ENCODE peak calls at places on chromosomes 13 and 19, in seven cellular contexts. P is psoas muscle, H is dorsolateral prefrontal cortex, C is cardiac muscle cell, L is SJSA1, W is PC-3, Y is RWPE1. S is an unnamed sample.

GRCh38 chr19:6260912-6261636 is 18.7 kb downstream of the MLLT1 start:
- DNase-seq in P (peak), H (no peak), C (no peak), L (no peak), W (peak), Y (peak), S (no peak)

GRCh38 chr19:39237200-39238184 is 7.3 kb downstream of the IFNL3 start:
- DNase-seq in P (no peak), H (no peak), C (no peak), L (no peak), W (peak), Y (peak), S (no peak)

GRCh38 chr19:39843919-39844793 is 2.0 kb downstream of the FBL start:
- DNase-seq in P (no peak), H (no peak), C (peak), L (no peak), W (peak), Y (no peak), S (no peak)

GRCh38 chr13:21218351-21219043 is 42.0 kb downstream of the MRPL57 start:
- DNase-seq in P (no peak), H (no peak), C (no peak), L (no peak), W (peak), Y (no peak), S (no peak)

GRCh38 chr13:98214707-98215106 is 37.6 kb upstream of the RNF113B start:
- DNase-seq in P (no peak), H (no peak), C (no peak), L (no peak), W (peak), Y (peak), S (peak)

GRCh38 chr13:106683179-106683578 is 115.2 kb upstream of the ARGLU1 start:
- DNase-seq in P (no peak), H (no peak), C (no peak), L (no peak), W (no peak), Y (no peak), S (no peak)

GRCh38 chr19:4814625-4815425 is 16.7 kb downstream of the TICAM1 start:
- DNase-seq in P (no peak), H (no peak), C (no peak), L (no peak), W (no peak), Y (no peak), S (no peak)

GRCh38 chr13:79936368-79937136 is 404.4 kb downstream of the SPRY2 start:
- DNase-seq in P (no peak), H (peak), C (peak), L (peak), W (peak), Y (peak), S (peak)

GRCh38 chr13:48775285-48775684 is 121.6 kb downstream of the CYSLTR2 start:
- DNase-seq in P (no peak), H (no peak), C (no peak), L (no peak), W (no peak), Y (no peak), S (no peak)

GRCh38 chr19:11227201-11227886 is 12.1 kb upstream of the ANGPTL8 start:
- DNase-seq in P (no peak), H (no peak), C (no peak), L (no peak), W (peak), Y (peak), S (no peak)

GRCh38 chr13:111521691-111522229 is 201.3 kb downstream of the TEX29 start:
- DNase-seq in P (no peak), H (no peak), C (no peak), L (peak), W (no peak), Y (no peak), S (no peak)

GRCh38 chr19:43425567-43426392 is 11.1 kb downstream of the TEX101 start:
- DNase-seq in P (no peak), H (no peak), C (peak), L (no peak), W (peak), Y (no peak), S (no peak)

GRCh38 chr13:73623281-73623680 is 510.9 kb downstream of the KLF12 start:
- DNase-seq in P (no peak), H (no peak), C (no peak), L (no peak), W (no peak), Y (no peak), S (no peak)

GRCh38 chr19:50557009-50557613 is 11.1 kb downstream of the LRRC4B start:
- DNase-seq in P (peak), H (no peak), C (no peak), L (no peak), W (no peak), Y (no peak), S (no peak)

GRCh38 chr13:80339841-80340642 is 884 bp downstream of the SPRY2 start:
- DNase-seq in P (peak), H (peak), C (peak), L (peak), W (peak), Y (peak), S (no peak)

GRCh38 chr13:52787212-52787611 is 47.6 kb upstream of the CNMD start:
- DNase-seq in P (no peak), H (no peak), C (no peak), L (no peak), W (no peak), Y (no peak), S (no peak)

GRCh38 chr13:67549331-67549730 is 319.2 kb upstream of the PCDH9 start:
- DNase-seq in P (no peak), H (no peak), C (no peak), L (no peak), W (peak), Y (no peak), S (no peak)

GRCh38 chr13:109389456-109389855 is 396.9 kb downstream of the IRS2 start:
- DNase-seq in P (no peak), H (no peak), C (no peak), L (peak), W (no peak), Y (no peak), S (no peak)

GRCh38 chr13:71067164-71067815 is 799.7 kb downstream of the DACH1 start:
- DNase-seq in P (no peak), H (no peak), C (no peak), L (no peak), W (no peak), Y (no peak), S (no peak)

GRCh38 chr13:77492982-77493381 is 42.5 kb upstream of the SCEL start:
- DNase-seq in P (no peak), H (no peak), C (peak), L (no peak), W (peak), Y (peak), S (peak)

GRCh38 chr13:98796798-98797197 is 44.3 kb upstream of the SLC15A1 start:
- DNase-seq in P (no peak), H (no peak), C (no peak), L (no peak), W (no peak), Y (no peak), S (no peak)

GRCh38 chr19:12194827-12195500 is 32.1 kb downstream of the ZNF136 start:
- DNase-seq in P (peak), H (peak), C (peak), L (no peak), W (no peak), Y (peak), S (peak)

GRCh38 chr19:54653181-54653809 is 9.5 kb upstream of the LILRB4 start:
- DNase-seq in P (no peak), H (no peak), C (peak), L (no peak), W (peak), Y (peak), S (no peak)

GRCh38 chr19:11942008-11942842 is 17.3 kb downstream of the ZNF700 start:
- DNase-seq in P (no peak), H (no peak), C (no peak), L (no peak), W (no peak), Y (no peak), S (no peak)

GRCh38 chr13:112839347-112840105 is 129.5 kb upstream of the MCF2L start:
- DNase-seq in P (no peak), H (peak), C (peak), L (no peak), W (no peak), Y (no peak), S (no peak)

GRCh38 chr19:40217921-40218890 is at the start of gene TTC9B:
- DNase-seq in P (no peak), H (peak), C (no peak), L (peak), W (no peak), Y (no peak), S (no peak)

GRCh38 chr13:73870970-73871935 is 263.0 kb downstream of the KLF12 start:
- DNase-seq in P (no peak), H (no peak), C (peak), L (peak), W (no peak), Y (no peak), S (no peak)

GRCh38 chr19:11848594-11849263 is at the start of gene ZNF439:
- DNase-seq in P (peak), H (peak), C (peak), L (peak), W (peak), Y (peak), S (no peak)

GRCh38 chr19:32361574-32362317 is 16.3 kb downstream of the ZNF507 start:
- DNase-seq in P (no peak), H (no peak), C (no peak), L (no peak), W (no peak), Y (no peak), S (no peak)

GRCh38 chr19:10408511-10409291 is 5.4 kb upstream of the CDC37 start:
- DNase-seq in P (peak), H (no peak), C (no peak), L (no peak), W (no peak), Y (no peak), S (no peak)

GRCh38 chr13:26062853-26063444 is 11.1 kb upstream of the SHISA2 start:
- DNase-seq in P (no peak), H (no peak), C (peak), L (no peak), W (peak), Y (peak), S (no peak)

GRCh38 chr19:52188822-52189744 is 769 bp upstream of the PPP2R1A start:
- DNase-seq in P (peak), H (peak), C (no peak), L (no peak), W (no peak), Y (no peak), S (no peak)

GRCh38 chr19:33197591-33198000 is 3.5 kb downstream of the LRP3 start:
- DNase-seq in P (no peak), H (no peak), C (no peak), L (no peak), W (no peak), Y (no peak), S (no peak)

GRCh38 chr13:26220575-26220974 is 1.5 kb downstream of the RNF6 start:
- DNase-seq in P (no peak), H (no peak), C (peak), L (no peak), W (peak), Y (peak), S (peak)

GRCh38 chr19:37355901-37356300 is 15.0 kb upstream of the ZNF527 start:
- DNase-seq in P (no peak), H (no peak), C (no peak), L (no peak), W (no peak), Y (no peak), S (no peak)

GRCh38 chr19:18520848-18521691 is 800 bp downstream of the ELL start:
- DNase-seq in P (peak), H (no peak), C (peak), L (no peak), W (no peak), Y (no peak), S (no peak)

GRCh38 chr13:114196629-114197028 is 17.6 kb downstream of the CFAP97D2 start:
- DNase-seq in P (no peak), H (no peak), C (no peak), L (no peak), W (no peak), Y (no peak), S (no peak)
- H3K27ac ChIP-seq in P (no peak), H (no peak), C (no peak), L (no peak), W (no peak), Y (no peak), S (no peak)

GRCh38 chr13:30737511-30738342 is 2.4 kb downstream of the ALOX5AP start:
- DNase-seq in P (no peak), H (no peak), C (no peak), L (no peak), W (no peak), Y (no peak), S (no peak)

GRCh38 chr13:30738526-30738925 is 3.2 kb downstream of the ALOX5AP start:
- DNase-seq in P (no peak), H (no peak), C (no peak), L (no peak), W (no peak), Y (no peak), S (no peak)

GRCh38 chr13:30735025-30735967 is at the start of gene ALOX5AP:
- DNase-seq in P (no peak), H (no peak), C (no peak), L (no peak), W (no peak), Y (no peak), S (no peak)

GRCh38 chr13:30736461-30736860 is 1.1 kb downstream of the ALOX5AP start:
- DNase-seq in P (no peak), H (no peak), C (no peak), L (no peak), W (no peak), Y (no peak), S (no peak)

GRCh38 chr13:30736921-30737320 is 1.6 kb downstream of the ALOX5AP start:
- DNase-seq in P (no peak), H (no peak), C (no peak), L (no peak), W (no peak), Y (no peak), S (no peak)
- H3K27ac ChIP-seq in P (no peak), H (no peak), C (no peak), L (no peak), W (no peak), Y (no peak), S (no peak)

GRCh38 chr19:2014731-2015610 is 543 bp downstream of the BTBD2 start:
- DNase-seq in P (no peak), H (no peak), C (peak), L (no peak), W (no peak), Y (peak), S (no peak)
- H3K27ac ChIP-seq in P (no peak), H (peak), C (no peak), L (no peak), W (no peak), Y (peak), S (no peak)

DNA sequence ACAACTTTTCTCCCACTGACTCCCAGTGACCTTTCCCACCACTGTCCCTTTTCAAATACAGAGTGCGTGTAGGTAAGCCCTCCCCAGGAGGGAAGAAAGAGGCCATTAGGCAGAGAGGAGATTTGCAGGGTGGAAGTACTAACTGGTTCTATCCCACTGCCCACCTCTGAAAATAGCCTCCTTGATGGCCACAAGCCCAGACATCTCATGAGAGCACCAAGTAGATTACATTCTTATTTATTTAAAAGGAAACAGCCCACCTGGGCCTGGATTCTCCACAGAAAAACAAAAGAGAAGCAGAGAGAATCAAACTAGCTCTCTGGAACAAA is 445.3 kb downstream of the FOXO1 start:
- DNase-seq in P (no peak), H (no peak), C (no peak), L (no peak), W (no peak), Y (no peak), S (no peak)
- H3K27ac ChIP-seq in P (no peak), H (no peak), C (no peak), L (peak), W (no peak), Y (peak), S (no peak)

GRCh38 chr19:34316247-34316646 is 48.7 kb upstream of the GPI start:
- DNase-seq in P (no peak), H (no peak), C (no peak), L (no peak), W (no peak), Y (no peak), S (no peak)

GRCh38 chr19:34310494-34310981 is 54.5 kb upstream of the GPI start:
- DNase-seq in P (no peak), H (no peak), C (no peak), L (no peak), W (no peak), Y (no peak), S (no peak)

GRCh38 chr19:34314437-34315313 is 50.3 kb upstream of the GPI start:
- DNase-seq in P (no peak), H (no peak), C (no peak), L (no peak), W (no peak), Y (no peak), S (no peak)

GRCh38 chr19:34316741-34317241 is 48.2 kb upstream of the GPI start:
- DNase-seq in P (no peak), H (no peak), C (no peak), L (no peak), W (peak), Y (no peak), S (no peak)

GRCh38 chr19:34313188-34313587 is 51.8 kb upstream of the GPI start:
- DNase-seq in P (no peak), H (no peak), C (peak), L (no peak), W (peak), Y (peak), S (no peak)
- H3K27ac ChIP-seq in P (no peak), H (no peak), C (no peak), L (no peak), W (no peak), Y (peak), S (peak)

DNA sequence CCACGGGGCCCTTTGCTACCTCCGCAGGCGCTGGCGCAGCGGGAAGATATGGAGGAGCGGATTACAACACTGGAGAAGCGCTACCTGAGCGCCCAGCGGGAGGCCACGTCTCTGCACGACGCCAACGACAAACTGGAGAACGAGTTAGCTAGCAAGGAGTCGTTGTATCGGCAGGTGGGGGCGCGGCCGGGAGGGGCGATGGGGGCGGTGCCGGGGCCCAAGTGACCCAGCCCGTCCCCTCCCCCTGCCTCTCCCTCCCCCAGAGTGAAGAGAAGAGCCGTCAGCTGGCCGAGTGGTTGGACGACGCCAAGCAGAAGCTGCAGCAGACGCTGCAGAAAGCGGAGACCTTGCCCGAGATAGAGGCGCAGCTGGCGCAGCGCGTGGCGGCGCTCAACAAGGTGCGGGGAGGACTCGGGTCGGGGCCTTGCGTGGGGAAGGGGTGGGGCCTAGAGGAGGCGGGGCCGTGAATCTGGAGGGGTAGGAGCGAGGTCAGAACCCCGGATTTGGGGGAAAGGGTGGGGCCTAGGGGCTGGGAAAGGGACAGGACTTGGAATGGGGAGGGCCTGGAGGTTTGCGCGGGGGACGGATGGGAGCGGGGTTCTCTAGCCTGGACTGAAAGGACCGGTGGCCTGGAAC is 13.7 kb downstream of the PPFIA3 start:
- DNase-seq in P (no peak), H (no peak), C (no peak), L (no peak), W (no peak), Y (no peak), S (no peak)
- H3K27ac ChIP-seq in P (no peak), H (no peak), C (no peak), L (no peak), W (no peak), Y (peak), S (no peak)

GRCh38 chr13:30751183-30751933 is 16.0 kb downstream of the ALOX5AP start:
- DNase-seq in P (no peak), H (no peak), C (no peak), L (no peak), W (no peak), Y (no peak), S (no peak)
- H3K27ac ChIP-seq in P (peak), H (no peak), C (no peak), L (no peak), W (no peak), Y (no peak), S (no peak)

GRCh38 chr19:35225951-35226350 is 2.6 kb downstream of the FAM187B start:
- DNase-seq in P (no peak), H (no peak), C (no peak), L (no peak), W (no peak), Y (no peak), S (no peak)
- H3K27ac ChIP-seq in P (no peak), H (no peak), C (no peak), L (no peak), W (no peak), Y (no peak), S (no peak)

DNA sequence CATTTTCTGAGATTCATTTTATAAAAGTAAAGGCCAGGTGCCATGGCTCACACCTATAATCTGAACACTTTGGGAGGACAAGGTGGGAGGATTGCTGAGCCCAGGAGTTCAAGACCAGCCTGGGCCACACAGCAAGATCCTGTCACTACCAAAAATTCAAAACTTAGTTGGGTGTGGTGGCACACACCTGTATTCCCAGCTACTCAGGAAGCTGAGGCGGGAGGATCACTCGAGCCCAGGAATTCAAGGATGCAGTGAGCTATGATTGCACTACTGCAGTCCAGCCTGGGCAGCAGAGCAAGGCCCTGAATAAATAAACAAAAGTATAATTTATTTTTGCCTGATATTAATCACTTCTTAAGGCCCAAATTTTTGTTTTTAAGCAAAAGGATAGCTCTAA is 40.5 kb downstream of the DHRS12 start:
- DNase-seq in P (no peak), H (no peak), C (no peak), L (no peak), W (no peak), Y (no peak), S (no peak)
- H3K27ac ChIP-seq in P (no peak), H (peak), C (no peak), L (no peak), W (no peak), Y (no peak), S (no peak)

S was measured in epithelial cell of prostate.